ENCODE peak calls at places on chromosomes 1 and 21, in four cellular contexts. U is neural progenitor cell, T is IMR-90, W is tibial artery. M is an unnamed sample.
A peak's percentile ranks its signal among the peaks of the same experiment; 100 is the strongest.

GRCh38 chr1:5459839-5460238 is 532.4 kb downstream of the NPHP4 start:
- DNase-seq in U (no peak), T (no peak), W (no peak), M (no peak)

GRCh38 chr1:74340656-74341055 is 105.5 kb downstream of the TNNI3K start:
- DNase-seq in U (peak; percentile 38), T (no peak), W (no peak), M (no peak)

GRCh38 chr1:227942021-227942715 is 5.6 kb downstream of the WNT9A start:
- DNase-seq in U (peak; percentile 65), T (no peak), W (peak; percentile 12), M (peak; percentile 52)

GRCh38 chr1:28519946-28520725 is 14.3 kb downstream of the RCC1 start:
- DNase-seq in U (no peak), T (no peak), W (no peak), M (no peak)

GRCh38 chr1:223780926-223781325 is 64.8 kb downstream of the TP53BP2 start:
- DNase-seq in U (no peak), T (no peak), W (no peak), M (no peak)

GRCh38 chr1:174913225-174913903 is 86.4 kb upstream of the CACYBP start:
- DNase-seq in U (no peak), T (no peak), W (no peak), M (no peak)

GRCh38 chr1:220296941-220297460 is 24.7 kb upstream of the RAB3GAP2 start:
- DNase-seq in U (no peak), T (peak; percentile 8), W (no peak), M (no peak)

GRCh38 chr1:43722825-43723224 is 15.5 kb downstream of the ST3GAL3 start:
- DNase-seq in U (no peak), T (no peak), W (no peak), M (no peak)

GRCh38 chr1:157829210-157829609 is 9.3 kb upstream of the FCRL1 start:
- DNase-seq in U (no peak), T (no peak), W (no peak), M (no peak)

GRCh38 chr21:28991861-28992525 is 684 bp downstream of the LTN1 start:
- DNase-seq in U (peak; percentile 8), T (no peak), W (no peak), M (no peak)

GRCh38 chr1:22754106-22754768 is 43.6 kb downstream of the EPHB2 start:
- DNase-seq in U (no peak), T (peak; percentile 54), W (no peak), M (no peak)

GRCh38 chr21:18350216-18350615 is 53.4 kb downstream of the TMPRSS15 start:
- DNase-seq in U (no peak), T (no peak), W (no peak), M (no peak)

GRCh38 chr21:31459457-31459856 is 115.4 kb upstream of the TIAM1 start:
- DNase-seq in U (peak; percentile 20), T (no peak), W (no peak), M (no peak)
- TF ChIP-seq CTCF in U (peak; percentile 40), T (no peak), W (no peak), M (no peak)

GRCh38 chr1:183185941-183186490 is at the start of gene LAMC2:
- DNase-seq in U (peak; percentile 75), T (peak; percentile 52), W (no peak), M (peak; percentile 67)
- TF ChIP-seq CTCF in U (peak; percentile 38), T (no peak), W (no peak), M (peak; percentile 33)

DNA sequence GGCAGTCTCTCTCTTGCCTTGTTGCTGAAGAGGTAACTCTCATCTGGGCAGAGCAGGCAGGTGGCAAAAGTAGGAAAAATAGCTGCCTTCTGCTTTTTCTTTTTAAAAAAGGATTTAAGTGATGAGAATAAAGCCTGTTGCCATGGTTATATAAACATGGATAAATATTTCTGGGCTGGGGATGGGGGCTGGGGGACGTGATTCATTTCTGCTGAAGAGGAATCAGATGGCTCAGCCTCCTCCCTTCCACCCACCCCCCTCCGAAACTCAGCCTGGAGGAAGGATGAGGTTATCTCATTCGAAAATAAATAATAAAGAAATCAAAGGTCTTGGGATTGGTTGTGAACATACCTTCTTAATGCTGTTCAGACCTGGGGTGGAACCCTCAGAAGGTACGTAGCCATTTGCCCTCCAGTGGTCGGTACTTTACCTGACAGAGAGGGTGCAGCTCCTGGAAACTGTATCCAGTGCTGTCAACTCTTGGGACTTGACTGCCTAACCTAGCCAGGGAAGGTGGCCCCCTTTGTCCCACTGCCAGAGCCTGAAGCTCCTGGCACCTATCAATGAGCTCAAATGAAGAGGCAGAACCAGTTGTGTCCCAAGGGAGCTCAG is 3.8 kb upstream of the INKA2 start:
- DNase-seq in U (no peak), T (peak; percentile 86), W (no peak), M (no peak)
- TF ChIP-seq CTCF in U (no peak), T (no peak), W (no peak), M (no peak)

GRCh38 chr1:31397360-31398095 is 15.5 kb upstream of the SERINC2 start:
- DNase-seq in U (no peak), T (peak; percentile 38), W (no peak), M (no peak)

GRCh38 chr1:31394628-31395193 is 18.3 kb upstream of the SERINC2 start:
- DNase-seq in U (peak; percentile 92), T (peak; percentile 75), W (peak; percentile 77), M (peak; percentile 95)

GRCh38 chr1:31393463-31393862 is 19.6 kb upstream of the SERINC2 start:
- DNase-seq in U (no peak), T (no peak), W (no peak), M (no peak)

GRCh38 chr1:31398246-31398645 is 14.8 kb upstream of the SERINC2 start:
- DNase-seq in U (no peak), T (no peak), W (no peak), M (no peak)

DNA sequence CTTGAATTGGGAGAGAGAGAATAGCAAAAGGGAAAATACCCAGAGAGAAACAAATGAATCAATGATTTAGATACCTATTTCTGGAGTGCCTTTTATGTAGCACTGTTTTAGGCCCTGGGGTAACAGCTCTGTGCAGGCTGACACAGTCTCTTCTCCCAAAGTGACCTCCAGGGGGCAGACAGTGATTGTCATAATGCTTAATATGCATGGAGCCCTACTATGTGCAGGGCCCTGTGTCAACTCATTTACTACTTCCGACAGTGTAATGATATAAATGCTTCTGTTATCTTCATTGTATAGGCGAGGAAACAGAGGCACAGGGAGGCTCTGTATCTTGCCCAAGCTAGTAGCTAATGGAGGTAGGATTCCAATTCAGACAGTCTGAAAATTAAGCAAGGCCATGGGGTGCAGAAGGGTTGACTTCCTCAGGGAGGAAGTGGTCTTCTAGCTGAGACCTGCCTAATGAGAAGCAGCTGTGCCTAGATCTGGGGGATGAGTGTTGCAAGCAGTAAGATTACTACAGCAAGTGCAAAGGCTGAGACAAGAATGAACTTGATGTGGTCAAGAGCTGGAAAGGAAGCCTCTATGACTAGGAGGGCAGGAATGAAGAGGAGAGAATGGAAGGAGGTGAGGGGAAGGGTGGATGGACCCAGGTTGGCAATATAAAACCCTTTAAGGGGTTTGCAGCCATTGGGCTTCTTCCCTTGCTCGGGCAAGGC is 16.2 kb upstream of the SERINC2 start:
- DNase-seq in U (peak; percentile 46), T (peak; percentile 90), W (no peak), M (no peak)
- TF ChIP-seq CTCF in U (peak; percentile 58), T (peak; percentile 44), W (no peak), M (peak; percentile 18)

DNA sequence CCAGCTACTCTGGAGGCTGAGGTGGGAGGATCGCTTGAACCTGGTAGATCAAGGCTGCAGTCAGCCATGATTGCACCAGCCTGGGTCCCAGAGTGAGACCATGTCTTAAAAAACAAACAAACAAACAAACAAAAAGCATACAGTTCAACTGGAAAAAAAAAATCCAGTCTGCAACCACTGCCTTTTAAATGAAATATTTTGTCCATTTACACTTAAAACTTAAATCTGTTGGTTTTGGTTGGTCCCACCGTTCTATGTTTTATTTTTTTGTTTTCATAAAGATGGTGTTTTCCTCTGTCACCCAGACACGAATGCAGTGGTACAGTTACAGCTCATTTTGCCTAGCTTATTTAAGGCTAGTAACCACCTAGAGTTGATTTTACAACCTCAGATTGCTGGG is 9.8 kb downstream of the FALEC start:
- DNase-seq in U (no peak), T (no peak), W (no peak), M (no peak)
- TF ChIP-seq CTCF in U (no peak), T (no peak), W (no peak), M (no peak)

GRCh38 chr1:18108313-18109057 is 887 bp downstream of the IGSF21 start:
- DNase-seq in U (peak; percentile 26), T (no peak), W (no peak), M (no peak)

GRCh38 chr1:18110968-18111367 is 3.4 kb downstream of the IGSF21 start:
- DNase-seq in U (peak; percentile 71), T (no peak), W (no peak), M (peak; percentile 34)

GRCh38 chr1:18109058-18109755 is 1.6 kb downstream of the IGSF21 start:
- DNase-seq in U (peak; percentile 55), T (no peak), W (no peak), M (no peak)

GRCh38 chr1:18110598-18110939 is 3.0 kb downstream of the IGSF21 start:
- DNase-seq in U (peak; percentile 45), T (no peak), W (no peak), M (peak; percentile 24)

GRCh38 chr1:18109756-18110597 is 2.4 kb downstream of the IGSF21 start:
- DNase-seq in U (peak; percentile 87), T (no peak), W (peak; percentile 62), M (peak; percentile 59)
- TF ChIP-seq CTCF in U (peak; percentile 78), T (no peak), W (no peak), M (peak; percentile 26)

DNA sequence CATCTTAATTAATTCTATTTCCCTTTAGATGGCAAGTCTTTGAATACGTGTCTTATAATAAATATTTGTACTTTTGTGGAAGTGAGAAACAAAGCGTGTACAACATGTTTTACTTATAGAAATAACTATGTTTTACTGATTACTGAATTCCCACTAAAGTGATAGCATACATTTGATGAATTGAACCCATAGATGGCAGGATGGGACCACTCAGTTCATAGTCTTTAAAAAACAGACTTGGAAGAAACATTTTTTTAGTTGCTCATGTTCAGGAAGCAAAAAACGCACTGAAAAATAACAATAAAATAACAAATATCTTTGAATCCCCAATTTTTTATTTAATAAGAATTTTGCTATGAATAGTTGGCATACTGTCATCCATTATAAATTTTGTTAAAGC is 507.1 kb upstream of the ZRANB2 start:
- DNase-seq in U (peak; percentile 11), T (peak; percentile 47), W (no peak), M (no peak)
- TF ChIP-seq CTCF in U (peak; percentile 59), T (peak; percentile 58), W (peak; percentile 23), M (no peak)

GRCh38 chr1:109805486-109806180 is 41.9 kb upstream of the EPS8L3 start:
- DNase-seq in U (no peak), T (no peak), W (no peak), M (no peak)

GRCh38 chr1:109804660-109805059 is 40.9 kb upstream of the EPS8L3 start:
- DNase-seq in U (no peak), T (no peak), W (no peak), M (no peak)

GRCh38 chr1:109802901-109803561 is 39.3 kb upstream of the EPS8L3 start:
- DNase-seq in U (no peak), T (no peak), W (no peak), M (no peak)

GRCh38 chr1:109802136-109802900 is 38.6 kb upstream of the EPS8L3 start:
- DNase-seq in U (no peak), T (no peak), W (no peak), M (peak; percentile 30)

GRCh38 chr1:109803901-109804331 is 40.2 kb upstream of the EPS8L3 start:
- DNase-seq in U (no peak), T (no peak), W (no peak), M (no peak)
- TF ChIP-seq CTCF in U (no peak), T (no peak), W (no peak), M (no peak)